ENCODE peak calls at places on chromosomes 7 and 10, in ten cellular contexts. F, H, W, M, A, J, G, C, B and P are unnamed samples.

GRCh38 chr7:125391921-125392320 is 462.3 kb upstream of the POT1 start:
- DNase-seq in C (no peak), A (no peak), M (no peak), J (no peak), H (no peak), W (no peak), F (no peak), G (no peak), B (no peak), P (no peak)

GRCh38 chr10:104824378-104825006 is 183.4 kb downstream of the SORCS3 start:
- DNase-seq in H (no peak), B (peak), G (peak), C (no peak), A (peak), F (peak), M (peak), W (no peak), J (peak), P (no peak)

GRCh38 chr7:116988363-116988989 is 35.2 kb downstream of the ST7 start:
- DNase-seq in C (no peak), W (no peak), G (no peak), F (no peak), A (no peak), J (no peak), H (no peak), M (no peak), B (no peak), P (no peak)

GRCh38 chr10:96275685-96276418 is 4.5 kb upstream of the BLNK start:
- DNase-seq in W (peak), C (no peak), J (no peak), F (no peak), M (no peak), H (no peak), B (no peak), A (no peak), G (no peak), P (no peak)

GRCh38 chr7:1794888-1795542 is 124.9 kb downstream of the ELFN1 start:
- DNase-seq in A (no peak), J (no peak), H (no peak), G (no peak), C (no peak), M (no peak), B (no peak), F (no peak), W (no peak), P (no peak)

GRCh38 chr7:8637322-8637721 is 203.9 kb downstream of the NXPH1 start:
- DNase-seq in C (no peak), J (no peak), W (no peak), H (no peak), G (no peak), B (no peak), M (no peak), A (no peak), F (no peak), P (no peak)

GRCh38 chr7:157553256-157553655 is 216.5 kb downstream of the DNAJB6 start:
- DNase-seq in C (no peak), W (no peak), F (no peak), M (no peak), H (peak), B (no peak), G (no peak), A (no peak), J (no peak), P (no peak)

GRCh38 chr10:117324367-117324766 is 50.9 kb downstream of the PDZD8 start:
- DNase-seq in A (no peak), C (no peak), F (no peak), M (no peak), B (no peak), J (no peak), W (no peak), G (no peak), H (no peak), P (no peak)

GRCh38 chr10:120209124-120209523 is 247.9 kb upstream of the PLPP4 start:
- DNase-seq in F (no peak), A (no peak), G (no peak), M (no peak), H (no peak), W (no peak), C (no peak), B (no peak), J (no peak), P (no peak)

GRCh38 chr10:43846187-43846680 is 197.6 kb upstream of the ZNF32 start:
- DNase-seq in M (peak), F (peak), C (peak), W (no peak), J (no peak), B (no peak), A (no peak), G (no peak), H (no peak), P (peak)

GRCh38 chr10:26637521-26638275 is 59.8 kb upstream of the PDSS1 start:
- DNase-seq in M (no peak), F (no peak), H (no peak), G (no peak), B (no peak), W (no peak), J (no peak), C (no peak), A (no peak), P (no peak)

GRCh38 chr10:44961931-44962750 is 2.5 kb downstream of the RASSF4 start:
- DNase-seq in C (no peak), H (peak), G (no peak), F (no peak), A (no peak), B (no peak), J (no peak), M (no peak), W (no peak), P (peak)

GRCh38 chr10:112365451-112365850 is 8.5 kb upstream of the ACSL5 start:
- DNase-seq in W (no peak), G (no peak), J (no peak), F (no peak), H (no peak), A (no peak), B (no peak), C (no peak), M (no peak), P (no peak)

GRCh38 chr10:93383562-93383981 is 98.6 kb downstream of the MYOF start:
- DNase-seq in J (no peak), A (no peak), G (no peak), W (no peak), B (no peak), F (peak), H (no peak), M (peak), C (no peak), P (no peak)

GRCh38 chr7:143227806-143228205 is 6.0 kb downstream of the TAS2R40 start:
- DNase-seq in J (no peak), M (no peak), H (no peak), W (no peak), G (no peak), F (no peak), C (no peak), B (no peak), A (peak), P (no peak)

GRCh38 chr7:11591943-11592342 is 240.1 kb downstream of the THSD7A start:
- DNase-seq in W (no peak), F (no peak), J (no peak), B (no peak), A (no peak), H (no peak), C (no peak), M (no peak), G (no peak), P (no peak)

GRCh38 chr7:47648301-47648900 is 66.5 kb upstream of the TNS3 start:
- DNase-seq in B (no peak), G (no peak), J (no peak), M (peak), H (no peak), F (peak), C (no peak), W (no peak), A (no peak), P (no peak)

GRCh38 chr7:127146746-127147536 is 105.8 kb downstream of the GRM8 start:
- DNase-seq in W (no peak), J (no peak), G (no peak), H (no peak), B (no peak), F (no peak), A (no peak), M (no peak), C (no peak), P (no peak)

GRCh38 chr7:91083855-91084644 is 180.2 kb upstream of the FZD1 start:
- DNase-seq in J (no peak), G (no peak), F (no peak), M (peak), A (no peak), C (no peak), W (peak), B (no peak), H (no peak), P (no peak)

GRCh38 chr10:102604379-102604960 is 39.8 kb upstream of the TRIM8 start:
- DNase-seq in G (peak), B (peak), F (peak), C (no peak), J (no peak), W (no peak), H (no peak), A (peak), M (peak), P (no peak)

GRCh38 chr7:116439005-116439404 is 60.5 kb upstream of the CAV2 start:
- DNase-seq in G (no peak), F (no peak), H (no peak), A (no peak), J (no peak), B (no peak), C (no peak), M (no peak), W (no peak), P (no peak)

GRCh38 chr7:55124989-55125875 is 106.4 kb downstream of the EGFR start:
- DNase-seq in H (no peak), G (peak), A (no peak), C (no peak), B (no peak), F (no peak), W (no peak), J (no peak), M (no peak), P (no peak)
- TF ChIP-seq CTCF in H (no peak), G (no peak), A (no peak), C (no peak), B (peak), F (peak), W (no peak), J (peak), M (no peak), P (no peak)

GRCh38 chr10:4652111-4653010 is 173.6 kb upstream of the AKR1E2 start:
- DNase-seq in C (no peak), M (no peak), B (no peak), J (no peak), A (no peak), F (no peak), H (no peak), G (no peak), W (no peak), P (no peak)
- H3K27ac ChIP-seq in C (no peak), M (no peak), B (no peak), J (no peak), A (no peak), F (no peak), H (no peak), G (peak), W (no peak), P (no peak)

GRCh38 chr7:107170051-107170661 is 1.4 kb downstream of the HBP1 start:
- DNase-seq in A (no peak), W (no peak), C (no peak), H (no peak), G (no peak), B (no peak), J (no peak), F (no peak), M (no peak), P (no peak)
- H3K4me3 ChIP-seq in A (peak), W (peak), C (peak), H (peak), G (peak), B (peak), J (peak), F (peak), M (peak), P (peak)

GRCh38 chr7:134442441-134443220 is 16.3 kb downstream of the AKR1B1 start:
- DNase-seq in G (no peak), F (no peak), J (no peak), H (no peak), A (no peak), B (no peak), M (no peak), C (no peak), W (no peak), P (no peak)

GRCh38 chr7:134441264-134441663 is 17.6 kb downstream of the AKR1B1 start:
- DNase-seq in W (no peak), A (no peak), M (no peak), H (no peak), G (no peak), F (no peak), J (no peak), C (no peak), B (no peak), P (no peak)

GRCh38 chr7:134440067-134440466 is 18.8 kb downstream of the AKR1B1 start:
- DNase-seq in C (no peak), W (no peak), J (no peak), G (no peak), M (peak), A (no peak), H (no peak), F (no peak), B (no peak), P (no peak)

GRCh38 chr7:134438946-134439345 is 20.0 kb downstream of the AKR1B1 start:
- DNase-seq in M (peak), W (no peak), C (no peak), A (no peak), B (no peak), J (no peak), G (no peak), H (no peak), F (no peak), P (no peak)

DNA sequence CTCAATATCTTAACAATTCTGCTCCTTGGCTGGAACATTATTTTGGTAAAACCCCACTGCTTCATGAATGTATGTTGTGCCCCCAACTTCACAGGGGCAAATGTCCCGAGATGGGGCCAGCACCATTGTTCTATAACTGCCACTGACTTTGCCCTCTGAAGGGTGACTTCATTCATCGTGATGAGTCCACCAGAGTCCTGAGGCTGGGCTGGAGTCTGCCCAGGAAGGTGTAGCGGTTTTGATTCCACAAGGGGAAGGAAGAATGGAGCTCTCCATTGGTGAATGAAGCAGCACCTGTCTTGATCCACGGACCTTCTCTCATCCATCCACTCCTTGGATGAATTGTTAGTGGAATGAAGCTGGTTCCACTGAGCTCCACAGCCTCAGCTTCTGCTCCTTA is 18.4 kb downstream of the AKR1B1 start:
- DNase-seq in G (no peak), H (no peak), A (no peak), F (no peak), C (no peak), W (no peak), M (no peak), J (no peak), B (no peak), P (no peak)
- TF ChIP-seq CTCF in G (no peak), H (no peak), A (no peak), F (no peak), C (no peak), W (no peak), M (no peak), J (no peak), B (no peak), P (no peak)

GRCh38 chr7:100022621-100023020 is 7.2 kb downstream of the ZKSCAN1 start:
- DNase-seq in G (peak), C (no peak), B (no peak), J (no peak), W (peak), H (no peak), M (no peak), A (peak), F (no peak), P (no peak)

GRCh38 chr7:100023526-100023925 is 8.1 kb downstream of the ZKSCAN1 start:
- DNase-seq in F (no peak), C (no peak), W (no peak), M (no peak), G (no peak), H (no peak), B (no peak), J (no peak), A (no peak), P (no peak)

GRCh38 chr7:100024020-100024619 is 8.7 kb downstream of the ZKSCAN1 start:
- DNase-seq in A (no peak), F (no peak), C (no peak), J (no peak), H (no peak), B (no peak), M (no peak), W (no peak), G (no peak), P (no peak)

GRCh38 chr7:100029591-100029990 is 14.2 kb downstream of the ZKSCAN1 start:
- DNase-seq in H (no peak), A (no peak), M (no peak), B (no peak), J (no peak), C (no peak), W (no peak), F (no peak), G (no peak), P (no peak)

DNA sequence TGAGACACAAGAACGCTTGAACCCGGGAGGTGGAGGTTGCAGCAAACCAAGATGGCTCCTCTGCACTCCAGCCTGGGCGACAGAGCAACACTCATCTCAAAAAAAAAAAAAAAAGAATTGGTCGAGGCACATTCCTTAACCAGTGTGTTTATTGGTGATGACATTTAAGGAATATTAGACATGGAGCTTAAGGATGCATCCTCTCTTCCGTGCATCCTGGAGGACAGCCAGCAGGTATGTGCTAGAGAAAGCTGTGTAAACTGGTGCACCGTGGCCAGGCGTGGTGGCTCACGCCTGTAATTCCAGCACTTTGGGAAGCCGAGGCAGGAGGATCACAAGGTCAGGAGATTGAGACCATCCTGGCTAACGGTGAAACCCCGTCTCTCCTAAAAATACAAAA is 11.8 kb downstream of the ZKSCAN1 start:
- DNase-seq in H (no peak), F (no peak), J (no peak), B (no peak), C (no peak), M (no peak), G (no peak), W (no peak), A (no peak), P (no peak)
- H3K27ac ChIP-seq in H (no peak), F (no peak), J (no peak), B (no peak), C (no peak), M (no peak), G (no peak), W (no peak), A (no peak), P (no peak)